ENCODE peak calls at places on chromosomes 6 and 20, in four cellular contexts. U, D, H and O are unnamed samples.
A peak's percentile ranks its signal among the peaks of the same experiment; 100 is the strongest.

GRCh38 chr20:60447703-60448102 is 489.5 kb downstream of the CDH26 start:
- DNase-seq in U (peak; percentile 11), D (no peak), H (no peak), O (no peak)

GRCh38 chr6:121932071-121933009 is 467.1 kb upstream of the HSF2 start:
- DNase-seq in U (peak; percentile 99), D (no peak), H (peak; percentile 82), O (peak; percentile 47)

GRCh38 chr20:25318471-25319240 is 70.8 kb downstream of the PYGB start:
- DNase-seq in U (no peak), D (no peak), H (no peak), O (no peak)

GRCh38 chr20:41476446-41476845 is 109.8 kb upstream of the EMILIN3 start:
- DNase-seq in U (no peak), D (no peak), H (no peak), O (no peak)

GRCh38 chr6:2964793-2965503 is 6.4 kb downstream of the SERPINB6 start:
- DNase-seq in U (no peak), D (no peak), H (no peak), O (no peak)

GRCh38 chr20:48722002-48722731 is 105.6 kb downstream of the PREX1 start:
- DNase-seq in U (peak; percentile 81), D (no peak), H (no peak), O (peak; percentile 91)

GRCh38 chr20:36010081-36010480 is 41.7 kb downstream of the CNBD2 start:
- DNase-seq in U (no peak), D (no peak), H (no peak), O (no peak)

GRCh38 chr6:70415660-70416059 is 2.4 kb downstream of the FAM135A start:
- DNase-seq in U (no peak), D (no peak), H (no peak), O (no peak)

GRCh38 chr6:20217900-20218299 is 5.6 kb upstream of the MBOAT1 start:
- DNase-seq in U (no peak), D (no peak), H (no peak), O (no peak)

GRCh38 chr20:4130404-4131189 is 115.2 kb upstream of the RNF24 start:
- DNase-seq in U (peak; percentile 74), D (no peak), H (no peak), O (no peak)

GRCh38 chr6:121499666-121500065 is 64.2 kb downstream of the GJA1 start:
- DNase-seq in U (no peak), D (no peak), H (no peak), O (no peak)

GRCh38 chr6:166307981-166308768 is at the start of gene PRR18:
- DNase-seq in U (no peak), D (no peak), H (no peak), O (no peak)

GRCh38 chr20:50866036-50866685 is 65.1 kb downstream of the ADNP start:
- DNase-seq in U (no peak), D (no peak), H (no peak), O (no peak)

GRCh38 chr6:16683524-16684194 is 77.6 kb downstream of the ATXN1 start:
- DNase-seq in U (peak; percentile 77), D (peak; percentile 80), H (no peak), O (peak; percentile 66)

GRCh38 chr6:158958504-158959386 is 41.3 kb downstream of the RSPH3 start:
- DNase-seq in U (no peak), D (no peak), H (no peak), O (no peak)

GRCh38 chr6:126033696-126034095 is 47.4 kb downstream of the TRMT11 start:
- DNase-seq in U (peak; percentile 95), D (peak; percentile 7), H (peak; percentile 73), O (peak; percentile 93)

GRCh38 chr6:138307816-138308727 is 69.6 kb upstream of the SMIM28 start:
- DNase-seq in U (peak; percentile 46), D (no peak), H (no peak), O (no peak)

GRCh38 chr20:63737940-63738686 is 1.5 kb upstream of the SLC2A4RG start:
- DNase-seq in U (no peak), D (no peak), H (no peak), O (no peak)

GRCh38 chr6:144298167-144298671 is 13.1 kb downstream of the UTRN start:
- DNase-seq in U (no peak), D (no peak), H (no peak), O (no peak)

GRCh38 chr6:29752451-29753308 is 29.4 kb downstream of the HLA-F start:
- DNase-seq in U (peak; percentile 88), D (peak; percentile 60), H (peak; percentile 50), O (peak; percentile 57)

GRCh38 chr20:58431134-58431533 is 42.1 kb downstream of the VAPB start:
- DNase-seq in U (peak; percentile 66), D (no peak), H (no peak), O (no peak)

GRCh38 chr6:108914235-108915022 is 66.2 kb downstream of the ARMC2 start:
- DNase-seq in U (peak; percentile 16), D (no peak), H (peak; percentile 23), O (no peak)

GRCh38 chr20:51533291-51534172 is 9.0 kb downstream of the NFATC2 start:
- DNase-seq in U (peak; percentile 76), D (peak; percentile 41), H (no peak), O (no peak)

GRCh38 chr6:147017153-147017552 is 187.1 kb upstream of the STXBP5 start:
- DNase-seq in U (no peak), D (no peak), H (no peak), O (no peak)

GRCh38 chr6:139982652-139983051 is 608.2 kb upstream of the CITED2 start:
- DNase-seq in U (peak; percentile 93), D (no peak), H (no peak), O (peak; percentile 59)

GRCh38 chr20:41145821-41146620 is 8.7 kb downstream of the PLCG1 start:
- DNase-seq in U (peak; percentile 16), D (no peak), H (no peak), O (no peak)

GRCh38 chr20:36606171-36607116 is 865 bp downstream of the RAB5IF start:
- DNase-seq in U (peak; percentile 53), D (no peak), H (no peak), O (no peak)

GRCh38 chr6:27604986-27605385 is 132.1 kb upstream of the ZNF184 start:
- DNase-seq in U (no peak), D (no peak), H (no peak), O (no peak)

GRCh38 chr6:48757661-48758060 is 646.7 kb upstream of the PTCHD4 start:
- DNase-seq in U (no peak), D (peak; percentile 26), H (no peak), O (no peak)

GRCh38 chr6:106972500-106972899 is 2.0 kb downstream of the CD24 start:
- DNase-seq in U (no peak), D (no peak), H (no peak), O (no peak)

GRCh38 chr6:10381830-10382208 is 33.1 kb downstream of the TFAP2A start:
- DNase-seq in U (no peak), D (no peak), H (no peak), O (no peak)

GRCh38 chr6:127146935-127147334 is 28.5 kb downstream of the RSPO3 start:
- DNase-seq in U (peak; percentile 92), D (no peak), H (peak; percentile 32), O (peak; percentile 89)

GRCh38 chr6:157755752-157756411 is 67.2 kb upstream of the SNX9 start:
- DNase-seq in U (no peak), D (no peak), H (no peak), O (no peak)

GRCh38 chr6:137387365-137387764 is 106.8 kb downstream of the OLIG3 start:
- DNase-seq in U (no peak), D (no peak), H (no peak), O (no peak)

GRCh38 chr6:4133941-4134838 is 1.2 kb downstream of the ECI2 start:
- DNase-seq in U (no peak), D (no peak), H (no peak), O (no peak)

GRCh38 chr6:4564746-4565145 is 211.5 kb upstream of the CDYL start:
- DNase-seq in U (peak; percentile 64), D (no peak), H (no peak), O (no peak)

GRCh38 chr20:21618697-21619421 is 86.6 kb upstream of the PAX1 start:
- DNase-seq in U (no peak), D (no peak), H (no peak), O (no peak)

GRCh38 chr20:45685896-45686295 is 15.9 kb upstream of the WFDC11 start:
- DNase-seq in U (no peak), D (no peak), H (no peak), O (no peak)
- TF ChIP-seq CTCF in U (peak; percentile 12), D (peak; percentile 67), H (peak; percentile 4), O (no peak)

GRCh38 chr20:61639200-61639599 is 387.1 kb downstream of the CDH4 start:
- DNase-seq in U (peak; percentile 62), D (no peak), H (no peak), O (no peak)
- TF ChIP-seq CTCF in U (peak; percentile 30), D (peak; percentile 56), H (no peak), O (no peak)

GRCh38 chr20:38303908-38304379 is at the start of gene BPI:
- DNase-seq in U (peak; percentile 13), D (no peak), H (no peak), O (peak; percentile 59)

GRCh38 chr20:38305541-38305940 is 1.6 kb downstream of the BPI start:
- DNase-seq in U (no peak), D (no peak), H (no peak), O (no peak)

GRCh38 chr20:38307371-38308046 is 3.6 kb downstream of the BPI start:
- DNase-seq in U (peak; percentile 76), D (no peak), H (no peak), O (no peak)

GRCh38 chr20:38302721-38303120 is 1.2 kb upstream of the BPI start:
- DNase-seq in U (no peak), D (no peak), H (no peak), O (no peak)

GRCh38 chr20:38304845-38305447 is 990 bp downstream of the BPI start:
- DNase-seq in U (peak; percentile 38), D (no peak), H (no peak), O (no peak)
- TF ChIP-seq CTCF in U (peak; percentile 66), D (peak; percentile 86), H (peak; percentile 65), O (peak; percentile 43)

GRCh38 chr20:46282669-46283068 is 25.6 kb downstream of the CDH22 start:
- DNase-seq in U (no peak), D (no peak), H (no peak), O (no peak)

GRCh38 chr20:46285072-46285471 is 23.2 kb downstream of the CDH22 start:
- DNase-seq in U (no peak), D (no peak), H (no peak), O (no peak)

GRCh38 chr20:46283426-46283825 is 24.9 kb downstream of the CDH22 start:
- DNase-seq in U (no peak), D (peak; percentile 13), H (no peak), O (no peak)

GRCh38 chr20:46285740-46286139 is 22.6 kb downstream of the CDH22 start:
- DNase-seq in U (no peak), D (no peak), H (no peak), O (no peak)

DNA sequence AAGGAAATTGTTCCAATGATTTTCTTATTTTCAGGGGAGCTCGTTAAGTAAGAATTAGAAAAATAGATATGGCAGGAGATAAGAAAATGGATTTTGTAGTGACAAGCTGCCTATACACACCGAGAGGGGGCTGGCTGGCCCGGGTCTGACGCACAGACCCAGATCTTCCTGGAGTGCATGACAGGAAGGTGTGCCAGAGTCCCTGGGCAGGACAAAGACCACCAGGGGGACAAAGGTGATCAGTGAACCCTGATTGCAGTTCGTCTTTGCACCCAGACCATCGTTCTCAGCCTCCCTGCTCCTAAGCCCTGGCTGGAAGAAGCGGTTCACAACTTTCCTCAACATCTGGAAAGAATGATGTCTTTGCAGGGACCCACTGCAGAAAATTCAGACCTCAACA is 24.3 kb downstream of the CDH22 start:
- DNase-seq in U (no peak), D (no peak), H (no peak), O (no peak)
- TF ChIP-seq CTCF in U (no peak), D (no peak), H (no peak), O (no peak)

GRCh38 chr6:34973547-34974248 is 84.6 kb downstream of the ANKS1A start:
- DNase-seq in U (no peak), D (no peak), H (no peak), O (no peak)
- TF ChIP-seq CTCF in U (no peak), D (no peak), H (peak; percentile 9), O (peak; percentile 31)